ENCODE peak calls at places on chromosomes 2 and 18, in ten cellular contexts. J is right lobe of liver, P is spleen, B is endothelial cell of umbilical vein, D is A549, M is H54, T is NB4, Y is heart left ventricle, N is K562, W is body of pancreas. Z is an unnamed sample.

GRCh38 chr2:171787333-171788072 is 100.2 kb downstream of the DYNC1I2 start:
- DNase-seq in N (peak), M (no peak), D (no peak), T (no peak), Y (no peak), P (no peak), B (no peak), J (no peak), W (no peak), Z (no peak)

GRCh38 chr2:190481339-190481738 is 53.2 kb downstream of the NEMP2 start:
- DNase-seq in M (no peak), D (no peak), P (no peak), Y (no peak), J (no peak), W (no peak), B (no peak), T (no peak), N (no peak), Z (no peak)

GRCh38 chr2:150152240-150152639 is 335.2 kb downstream of the RND3 start:
- DNase-seq in T (no peak), P (no peak), N (no peak), J (no peak), W (no peak), M (no peak), D (no peak), Y (no peak), B (no peak), Z (no peak)

GRCh38 chr18:8526316-8526715 is 82.9 kb upstream of the RAB12 start:
- DNase-seq in Y (no peak), W (peak), D (no peak), B (no peak), P (no peak), M (no peak), N (no peak), T (peak), J (no peak), Z (no peak)

GRCh38 chr2:63581266-63581961 is 6.9 kb downstream of the WDPCP start:
- DNase-seq in N (no peak), T (no peak), Y (peak), P (no peak), W (peak), J (peak), D (no peak), B (peak), M (no peak), Z (no peak)

GRCh38 chr18:53909668-53910067 is 314.8 kb downstream of the MBD2 start:
- DNase-seq in D (peak), B (no peak), Y (no peak), N (peak), P (no peak), J (no peak), M (peak), W (no peak), T (peak), Z (peak)

GRCh38 chr2:17309741-17310339 is 208.4 kb downstream of the RAD51AP2 start:
- DNase-seq in N (peak), P (no peak), W (peak), J (no peak), Y (no peak), T (peak), M (peak), D (peak), B (peak), Z (no peak)

GRCh38 chr2:29392774-29393173 is 277.6 kb downstream of the CLIP4 start:
- DNase-seq in W (no peak), J (no peak), Y (no peak), N (no peak), D (no peak), T (no peak), M (no peak), P (no peak), B (no peak), Z (no peak)

GRCh38 chr2:20589975-20590703 is 60.8 kb downstream of the HS1BP3 start:
- DNase-seq in J (peak), T (no peak), M (no peak), D (no peak), P (peak), N (no peak), W (no peak), B (no peak), Y (no peak), Z (no peak)

GRCh38 chr2:219404954-219405353 is 13.2 kb upstream of the DES start:
- DNase-seq in J (no peak), D (no peak), T (no peak), Y (peak), M (no peak), N (no peak), B (no peak), W (no peak), P (no peak), Z (no peak)
- TF ChIP-seq POLR2A in J (no peak), D (no peak), T (no peak), Y (peak), M (no peak), N (no peak), B (no peak), W (no peak), P (no peak), Z (no peak)

GRCh38 chr18:48781041-48781989 is 169.4 kb downstream of the SMAD7 start:
- DNase-seq in P (peak), T (no peak), B (peak), Y (peak), N (peak), M (no peak), W (peak), D (no peak), J (peak), Z (no peak)
- TF ChIP-seq POLR2A in P (no peak), T (no peak), B (no peak), Y (no peak), N (no peak), M (no peak), W (peak), D (no peak), J (peak), Z (no peak)

DNA sequence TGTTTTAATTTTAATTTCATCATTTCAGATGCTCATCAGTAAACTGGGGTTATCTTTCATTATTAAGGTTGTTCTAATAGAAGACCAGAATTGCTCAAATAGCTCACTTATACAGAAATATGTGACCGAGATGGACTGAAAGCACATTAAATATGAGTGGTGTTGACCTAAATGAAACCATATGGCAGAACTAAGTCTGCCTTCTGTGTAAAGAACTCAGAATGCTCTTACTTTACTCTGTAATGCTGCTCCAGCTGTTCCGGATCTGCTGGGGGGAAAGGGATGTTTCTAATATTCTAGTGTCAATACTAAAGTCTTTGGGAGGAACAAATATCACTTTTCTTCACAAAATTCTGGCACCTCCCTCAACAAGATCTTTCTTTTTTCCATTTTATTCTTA is 131.0 kb downstream of the DPP4 start:
- DNase-seq in Y (no peak), B (no peak), T (no peak), J (no peak), D (no peak), M (no peak), N (no peak), W (no peak), P (no peak), Z (no peak)
- TF ChIP-seq POLR2A in Y (no peak), B (no peak), T (no peak), J (no peak), D (no peak), M (no peak), N (no peak), W (no peak), P (no peak), Z (no peak)

GRCh38 chr2:192265751-192266150 is 71.0 kb upstream of the TMEFF2 start:
- DNase-seq in T (no peak), M (no peak), D (no peak), Y (no peak), P (no peak), W (no peak), B (no peak), J (no peak), N (no peak), Z (no peak)

GRCh38 chr2:192267484-192267883 is 72.8 kb upstream of the TMEFF2 start:
- DNase-seq in W (no peak), J (no peak), M (peak), T (no peak), P (no peak), N (no peak), D (peak), Y (no peak), B (peak), Z (no peak)
- TF ChIP-seq POLR2A in W (no peak), J (no peak), M (no peak), T (no peak), P (no peak), N (no peak), D (no peak), Y (no peak), B (no peak), Z (no peak)

Z was measured in GM12891.